ENCODE peak calls at places on chromosomes 7 and 10, in nine cellular contexts. U is stimulated activated naive CD4-positive, alpha-beta T cell; K is CD4-positive, CD25-positive, alpha-beta regulatory T cell; Z is RPMI7951; J is iPS DF 19.7; T is amniotic stem cell; W is RCC 7860; S is K562; F is activated CD8-positive, alpha-beta memory T cell treated with anti-CD3 and anti-CD28 coated beads for 1 hour. N is an unnamed sample.

GRCh38 chr7:68622500-68622899 is 975.8 kb upstream of the AUTS2 start:
- DNase-seq in U (no peak), S (no peak), F (no peak), W (no peak), Z (no peak), K (no peak), T (no peak), J (no peak), N (no peak)

GRCh38 chr10:110208614-110209398 is 1.4 kb downstream of the MXI1 start:
- DNase-seq in K (no peak), F (no peak), T (peak; percentile 33), Z (peak; percentile 40), W (no peak), U (peak; percentile 70), J (no peak), S (peak; percentile 39), N (no peak)

GRCh38 chr7:44367475-44368030 is 42.2 kb upstream of the CAMK2B start:
- DNase-seq in W (no peak), S (no peak), J (no peak), T (no peak), K (no peak), F (no peak), Z (no peak), U (no peak), N (no peak)

GRCh38 chr10:131082991-131083465 is 228.5 kb downstream of the TCERG1L start:
- DNase-seq in F (no peak), Z (peak; percentile 11), J (no peak), W (no peak), U (no peak), T (no peak), S (no peak), K (no peak), N (no peak)

GRCh38 chr10:30036811-30037210 is 22.6 kb downstream of the JCAD start:
- DNase-seq in J (no peak), S (no peak), U (no peak), T (no peak), F (no peak), K (no peak), Z (no peak), W (no peak), N (no peak)

GRCh38 chr7:137684776-137685175 is 162.0 kb downstream of the DGKI start:
- DNase-seq in W (no peak), U (no peak), S (no peak), Z (no peak), K (no peak), F (no peak), J (no peak), T (no peak), N (no peak)

GRCh38 chr10:97828721-97829120 is 20.9 kb upstream of the GOLGA7B start:
- DNase-seq in S (no peak), W (no peak), K (no peak), T (no peak), J (no peak), F (no peak), Z (no peak), U (peak; percentile 13), N (no peak)

GRCh38 chr7:38825721-38826440 is 83.1 kb downstream of the VPS41 start:
- DNase-seq in J (no peak), T (no peak), Z (no peak), F (no peak), K (no peak), W (no peak), U (no peak), S (no peak), N (no peak)

GRCh38 chr10:13614530-13615332 is 28.0 kb downstream of the PRPF18 start:
- DNase-seq in J (no peak), W (no peak), T (peak; percentile 49), U (no peak), K (no peak), F (no peak), Z (peak; percentile 94), S (no peak), N (no peak)

GRCh38 chr10:62037166-62037831 is 135.8 kb downstream of the ARID5B start:
- DNase-seq in F (no peak), J (no peak), Z (peak; percentile 82), W (no peak), U (no peak), K (no peak), T (no peak), S (no peak), N (no peak)

GRCh38 chr7:55534262-55534915 is 37.9 kb downstream of the VOPP1 start:
- DNase-seq in W (peak; percentile 36), U (peak; percentile 11), T (peak; percentile 42), K (peak; percentile 34), S (no peak), Z (peak; percentile 95), J (no peak), F (peak; percentile 14), N (no peak)

GRCh38 chr7:154899893-154900292 is 103.0 kb downstream of the PAXIP1 start:
- DNase-seq in Z (no peak), T (no peak), W (no peak), K (no peak), U (no peak), S (no peak), F (no peak), J (no peak), N (no peak)

GRCh38 chr7:51129527-51130472 is 186.8 kb downstream of the COBL start:
- DNase-seq in S (no peak), F (no peak), J (no peak), W (no peak), K (no peak), U (no peak), T (no peak), Z (no peak), N (no peak)

GRCh38 chr10:116044722-116045374 is 228.2 kb downstream of the GFRA1 start:
- DNase-seq in K (no peak), F (no peak), W (no peak), Z (peak; percentile 1), J (no peak), T (no peak), U (no peak), S (no peak), N (no peak)

GRCh38 chr7:74306737-74307469 is 17.7 kb downstream of the CLIP2 start:
- DNase-seq in F (no peak), T (peak; percentile 40), Z (peak; percentile 92), S (peak; percentile 71), K (no peak), J (no peak), W (peak; percentile 80), U (no peak), N (no peak)

GRCh38 chr10:43648083-43648391 is 644 bp downstream of the ZNF32 start:
- DNase-seq in U (no peak), J (no peak), K (no peak), W (no peak), T (no peak), F (no peak), Z (no peak), S (no peak), N (no peak)

N was measured in cortex of kidney.